ENCODE peak calls at places on chromosomes 3 and 15, in six cellular contexts. N, Z, T, H, D and J are unnamed samples.

GRCh38 chr3:57918123-57918837 is 89.9 kb upstream of the FLNB start:
- DNase-seq in D (no peak), H (no peak), T (no peak), Z (no peak), N (no peak), J (peak; percentile 82)

GRCh38 chr3:107416886-107417285 is 39.6 kb downstream of the CCDC54 start:
- DNase-seq in D (no peak), H (no peak), N (no peak), Z (no peak), T (no peak), J (peak; percentile 60)

GRCh38 chr15:66292261-66293084 is 895 bp upstream of the DIS3L start:
- DNase-seq in D (no peak), T (no peak), Z (peak; percentile 10), H (peak; percentile 43), N (no peak), J (no peak)

GRCh38 chr3:14549256-14549931 is 9.3 kb upstream of the GRIP2 start:
- DNase-seq in H (no peak), Z (no peak), D (no peak), T (no peak), N (no peak), J (no peak)

GRCh38 chr3:9862391-9863235 is 17.4 kb downstream of the CIDEC start:
- DNase-seq in Z (peak; percentile 37), N (peak; percentile 73), D (peak; percentile 61), H (peak; percentile 49), T (peak; percentile 71), J (peak; percentile 78)

GRCh38 chr3:69210068-69210730 is 87.8 kb upstream of the LMOD3 start:
- DNase-seq in Z (no peak), D (no peak), H (no peak), N (no peak), T (no peak), J (no peak)

GRCh38 chr15:27133244-27133643 is 162.3 kb downstream of the GABRG3 start:
- DNase-seq in D (no peak), H (no peak), Z (no peak), T (no peak), N (no peak), J (no peak)

GRCh38 chr3:112293368-112294321 is at the start of gene SLC9C1:
- DNase-seq in N (peak; percentile 66), T (peak; percentile 40), D (peak; percentile 88), Z (peak; percentile 26), H (peak; percentile 74), J (peak; percentile 92)

GRCh38 chr3:45682786-45683185 is 6.4 kb upstream of the SACM1L start:
- DNase-seq in Z (no peak), H (no peak), D (no peak), T (no peak), N (no peak), J (no peak)

GRCh38 chr15:74763416-74763815 is 14.8 kb downstream of the CYP1A2 start:
- DNase-seq in T (no peak), N (no peak), D (no peak), H (no peak), Z (no peak), J (no peak)

GRCh38 chr3:186151077-186151971 is 42.4 kb upstream of the ETV5 start:
- DNase-seq in H (no peak), N (no peak), Z (no peak), T (no peak), D (no peak), J (no peak)

GRCh38 chr15:64930019-64930652 is 18.4 kb downstream of the ANKDD1A start:
- DNase-seq in D (no peak), H (no peak), N (no peak), T (peak; percentile 44), Z (no peak), J (no peak)

GRCh38 chr15:70672081-70672480 is 91.3 kb downstream of the UACA start:
- DNase-seq in N (no peak), H (no peak), T (no peak), D (no peak), Z (no peak), J (no peak)

GRCh38 chr3:175956964-175957363 is 1097.8 kb downstream of the NAALADL2 start:
- DNase-seq in T (no peak), D (no peak), Z (no peak), N (no peak), H (no peak), J (peak; percentile 12)
- TF ChIP-seq CTCF in T (no peak), D (no peak), Z (no peak), N (peak; percentile 10), H (no peak), J (no peak)

DNA sequence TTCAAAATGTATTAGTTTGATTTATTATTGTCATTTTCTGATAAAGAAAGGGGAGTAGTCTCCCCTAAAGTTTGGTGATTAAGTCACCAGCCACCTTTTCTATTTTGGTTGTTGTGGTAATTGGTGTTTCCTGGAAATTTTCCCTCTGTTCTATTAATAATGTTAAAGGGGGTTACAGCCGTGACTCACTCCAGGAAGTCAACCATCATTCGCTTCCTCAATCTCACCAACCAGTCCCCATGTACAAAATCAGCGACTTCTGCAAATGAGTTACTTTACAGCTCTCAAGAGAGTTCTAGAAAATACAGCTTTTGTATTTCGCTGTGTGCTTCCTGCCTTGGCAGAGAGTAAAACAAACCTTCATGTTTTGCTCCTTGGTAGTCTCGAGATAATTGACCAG is 285.1 kb downstream of the LPP start:
- DNase-seq in Z (no peak), D (no peak), H (no peak), N (peak; percentile 53), T (no peak), J (no peak)
- H3K4me1 ChIP-seq in Z (no peaks in the 10 kb centered on the region), D (no peaks in the 10 kb centered on the region), H (no peaks in the 10 kb centered on the region), N (no peaks in the 10 kb centered on the region), T (no peaks in the 10 kb centered on the region), J (peaks cover 9% of the 10 kb centered on the region)

GRCh38 chr15:78065973-78066946 is 11.3 kb downstream of the TBC1D2B start:
- DNase-seq in D (no peak), T (no peak), H (no peak), Z (no peak), N (no peak), J (no peak)
- H3K4me3 ChIP-seq in D (no peak overlapping the region), T (no peak overlapping the region), H (no peak overlapping the region), Z (no peak overlapping the region), N (no peak overlapping the region), J (no peak overlapping the region)

GRCh38 chr3:174002543-174002942 is 605.0 kb downstream of the NLGN1 start:
- DNase-seq in T (no peak), N (no peak), D (no peak), Z (no peak), H (no peak), J (no peak)
- TF ChIP-seq CTCF in T (no peak), N (no peak), D (no peak), Z (no peak), H (no peak), J (peak; percentile 19)